ENCODE peak calls at places on chromosomes 3 and 15, in ten cellular contexts. X, V, S, I, G, D, J, Q, H and P are unnamed samples.

GRCh38 chr3:132344666-132345280 is 27.6 kb downstream of the ACP3 start:
- DNase-seq in X (no peak), V (peak; percentile 86), S (no peak), I (peak; percentile 81), G (no peak), D (no peak), J (no peak), Q (no peak), H (no peak), P (peak; percentile 37)

GRCh38 chr3:172171396-172172075 is 132.2 kb downstream of the FNDC3B start:
- DNase-seq in X (no peak), V (no peak), S (no peak), I (peak; percentile 37), G (no peak), D (peak; percentile 46), J (no peak), Q (no peak), H (no peak), P (peak; percentile 50)

GRCh38 chr15:63340353-63340752 is 41.3 kb downstream of the CA12 start:
- DNase-seq in X (no peak), V (no peak), S (no peak), I (no peak), G (no peak), D (no peak), J (no peak), Q (no peak), H (no peak), P (no peak)

GRCh38 chr3:188126271-188126670 is 27.7 kb upstream of the LPP start:
- DNase-seq in X (no peak), V (no peak), S (no peak), I (peak; percentile 86), G (peak; percentile 38), D (no peak), J (no peak), Q (no peak), H (no peak), P (peak; percentile 86)

GRCh38 chr3:108473711-108474110 is 36.7 kb downstream of the MYH15 start:
- DNase-seq in X (no peak), V (peak; percentile 86), S (no peak), I (no peak), G (no peak), D (no peak), J (no peak), Q (no peak), H (no peak), P (no peak)

GRCh38 chr15:100832178-100832942 is 47.3 kb upstream of the ALDH1A3 start:
- DNase-seq in X (no peak), V (no peak), S (no peak), I (no peak), G (no peak), D (no peak), J (no peak), Q (no peak), H (no peak), P (no peak)

GRCh38 chr15:99729920-99730319 is 3.3 kb downstream of the LYSMD4 start:
- DNase-seq in X (peak; percentile 10), V (no peak), S (peak; percentile 43), I (peak; percentile 41), G (no peak), D (peak; percentile 68), J (no peak), Q (no peak), H (no peak), P (peak; percentile 68)

GRCh38 chr15:26083457-26084350 is 220.6 kb upstream of the ATP10A start:
- DNase-seq in X (no peak), V (no peak), S (no peak), I (peak; percentile 51), G (no peak), D (no peak), J (no peak), Q (no peak), H (no peak), P (no peak)

GRCh38 chr3:170470063-170471006 is 51.7 kb downstream of the CLDN11 start:
- DNase-seq in X (no peak), V (no peak), S (no peak), I (peak; percentile 76), G (no peak), D (no peak), J (no peak), Q (no peak), H (no peak), P (peak; percentile 71)

GRCh38 chr3:23402728-23403505 is 199.8 kb downstream of the UBE2E2 start:
- DNase-seq in X (no peak), V (no peak), S (no peak), I (peak; percentile 23), G (no peak), D (no peak), J (no peak), Q (no peak), H (no peak), P (no peak)

GRCh38 chr3:23405081-23405480 is 202.0 kb downstream of the UBE2E2 start:
- DNase-seq in X (no peak), V (peak; percentile 38), S (no peak), I (no peak), G (no peak), D (no peak), J (no peak), Q (no peak), H (no peak), P (no peak)

GRCh38 chr3:23406576-23406975 is 203.4 kb downstream of the UBE2E2 start:
- DNase-seq in X (no peak), V (peak; percentile 75), S (no peak), I (no peak), G (no peak), D (no peak), J (no peak), Q (no peak), H (no peak), P (peak; percentile 23)

GRCh38 chr3:23404241-23404640 is 201.1 kb downstream of the UBE2E2 start:
- DNase-seq in X (no peak), V (peak; percentile 53), S (no peak), I (peak; percentile 9), G (no peak), D (no peak), J (no peak), Q (no peak), H (no peak), P (no peak)
- TF ChIP-seq CTCF in X (no peak), V (no peak), S (no peak), I (no peak), G (no peak), D (no peak), J (no peak), Q (no peak), H (no peak), P (no peak)

DNA sequence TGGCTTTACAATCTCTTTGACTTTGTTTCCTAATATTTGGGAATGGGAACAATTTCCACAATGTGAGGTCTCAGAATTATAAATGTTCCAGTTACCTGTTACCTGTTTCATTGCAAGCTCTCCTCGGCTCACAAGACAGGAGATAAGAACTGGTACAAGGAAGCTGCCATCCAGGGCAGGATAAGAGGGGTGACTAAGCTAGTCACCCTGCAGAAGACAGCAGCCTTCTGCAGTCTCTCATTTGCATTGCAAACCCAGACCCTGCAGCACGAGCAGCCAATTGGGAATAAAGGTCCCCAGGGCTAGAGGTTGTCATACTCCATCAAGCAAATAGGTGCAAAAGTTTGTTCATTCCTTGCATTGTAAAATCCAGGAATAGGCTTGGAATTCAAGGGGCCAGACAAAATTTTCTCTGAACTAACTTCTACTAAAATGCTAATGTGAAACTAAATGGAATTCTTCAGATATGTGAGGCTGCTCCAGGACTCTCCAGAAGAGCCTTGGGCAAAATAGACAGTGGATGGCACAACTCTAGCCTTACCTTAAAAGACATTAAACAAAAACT is 130.6 kb upstream of the STRIT1 start:
- DNase-seq in X (no peak), V (peak; percentile 82), S (no peak), I (no peak), G (no peak), D (no peak), J (no peak), Q (no peak), H (no peak), P (no peak)
- H3K4me3 ChIP-seq in X (no peak overlapping the region), V (peak overlapping the region; percentile 24), S (no peak overlapping the region), I (no peak overlapping the region), G (no peak overlapping the region), D (no peak overlapping the region), J (no peak overlapping the region), Q (no peak overlapping the region), H (no peak overlapping the region), P (no peak overlapping the region)

GRCh38 chr3:126530171-126531050 is 6.5 kb downstream of the CHST13 start:
- DNase-seq in X (peak; percentile 65), V (no peak), S (peak; percentile 25), I (no peak), G (no peak), D (no peak), J (no peak), Q (peak; percentile 57), H (no peak), P (no peak)
- TF ChIP-seq CTCF in X (no peak), V (no peak), S (no peak), I (no peak), G (no peak), D (no peak), J (no peak), Q (no peak), H (no peak), P (no peak)

GRCh38 chr3:194286747-194287146 is 64.4 kb downstream of the CPN2 start:
- DNase-seq in X (no peak), V (no peak), S (no peak), I (no peak), G (no peak), D (no peak), J (no peak), Q (no peak), H (no peak), P (no peak)

GRCh38 chr3:194284351-194284750 is 66.8 kb downstream of the CPN2 start:
- DNase-seq in X (no peak), V (no peak), S (no peak), I (no peak), G (no peak), D (no peak), J (peak; percentile 62), Q (no peak), H (no peak), P (no peak)

GRCh38 chr3:194285859-194286197 is 65.3 kb downstream of the CPN2 start:
- DNase-seq in X (no peak), V (no peak), S (no peak), I (peak; percentile 56), G (no peak), D (peak; percentile 38), J (peak; percentile 14), Q (no peak), H (no peak), P (peak; percentile 54)

GRCh38 chr3:194283218-194284006 is 67.7 kb downstream of the CPN2 start:
- DNase-seq in X (no peak), V (no peak), S (no peak), I (no peak), G (no peak), D (no peak), J (peak; percentile 64), Q (no peak), H (no peak), P (peak; percentile 70)

DNA sequence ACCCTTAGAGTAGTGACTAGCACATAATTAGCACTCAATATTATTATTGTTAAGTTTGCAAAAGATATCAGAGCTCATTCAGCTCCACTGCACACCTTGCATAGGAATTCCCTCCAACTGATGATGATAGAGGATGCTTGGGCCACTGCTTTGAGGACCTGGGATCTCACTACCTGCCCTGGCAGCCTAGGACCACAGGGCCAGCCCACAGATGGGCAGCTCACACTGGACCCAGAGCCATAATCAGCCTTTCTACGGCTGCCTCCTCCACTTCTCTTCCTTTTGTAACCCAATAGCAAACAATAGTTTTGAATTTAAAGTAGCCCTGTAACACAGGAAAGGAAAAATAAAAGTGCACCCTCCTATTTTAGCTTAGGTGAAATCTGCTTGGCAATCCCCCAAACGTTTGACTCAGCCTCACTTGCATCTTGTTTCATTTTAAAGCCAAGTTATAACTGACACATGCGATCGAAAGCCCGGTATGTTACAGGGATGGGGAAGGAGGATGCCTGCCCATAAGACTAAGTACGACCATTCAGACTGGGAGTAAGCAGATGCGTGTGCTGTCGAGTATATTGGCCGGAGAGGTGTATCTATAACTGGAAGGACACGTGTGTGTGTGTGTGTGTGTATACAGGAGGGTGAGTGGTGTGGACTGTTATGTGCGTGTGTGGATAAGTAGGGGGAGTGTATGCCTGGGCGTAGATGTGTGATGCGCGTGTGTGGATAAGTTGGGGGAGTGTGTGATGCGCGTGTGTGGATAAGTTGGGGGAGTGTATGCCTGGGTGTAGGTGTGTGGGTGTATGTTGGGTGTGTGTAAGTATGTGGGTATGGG is 65.9 kb downstream of the CPN2 start:
- DNase-seq in X (no peak), V (no peak), S (no peak), I (peak; percentile 87), G (no peak), D (peak; percentile 76), J (peak; percentile 46), Q (no peak), H (no peak), P (peak; percentile 79)
- H3K4me3 ChIP-seq in X (no peak overlapping the region), V (no peak overlapping the region), S (no peak overlapping the region), I (no peak overlapping the region), G (no peak overlapping the region), D (no peak overlapping the region), J (no peak overlapping the region), Q (no peak overlapping the region), H (no peak overlapping the region), P (no peak overlapping the region)